ENCODE peak calls at places on chromosomes 16 and 17, in six cellular contexts. M is gastrocnemius medialis, E is fibroblast of lung, P is bronchial epithelial cell, G is brain microvascular endothelial cell, H is mammary epithelial cell. W is an unnamed sample.

GRCh38 chr17:62111562-62112180 is 46.6 kb upstream of the MED13 start:
- DNase-seq in M (no peak), E (no peak), P (no peak), G (no peak), H (no peak), W (no peak)

GRCh38 chr16:86134802-86135461 is 236.0 kb downstream of the IRF8 start:
- DNase-seq in M (no peak), E (peak; percentile 40), P (no peak), G (no peak), H (no peak), W (peak; percentile 90)

GRCh38 chr17:4534515-4534914 is 20.7 kb downstream of the MYBBP1A start:
- DNase-seq in M (no peak), E (no peak), P (no peak), G (no peak), H (no peak), W (no peak)

GRCh38 chr16:81713295-81713772 is 65.8 kb upstream of the PLCG2 start:
- DNase-seq in M (no peak), E (no peak), P (no peak), G (no peak), H (no peak), W (no peak)

GRCh38 chr17:81813861-81814683 is 10.1 kb downstream of the GCGR start:
- DNase-seq in M (no peak), E (no peak), P (no peak), G (no peak), H (no peak), W (no peak)

GRCh38 chr16:55035037-55035436 is 104.4 kb downstream of the IRX5 start:
- DNase-seq in M (no peak), E (no peak), P (peak; percentile 28), G (peak; percentile 11), H (peak; percentile 25), W (no peak)

GRCh38 chr16:776824-777223 is 11.4 kb downstream of the RPUSD1 start:
- DNase-seq in M (no peak), E (no peak), P (no peak), G (no peak), H (no peak), W (no peak)

GRCh38 chr17:269616-270514 is 82.7 kb downstream of the RPH3AL start:
- DNase-seq in M (no peak), E (no peak), P (no peak), G (no peak), H (no peak), W (no peak)

GRCh38 chr16:84298376-84298899 is 3.8 kb downstream of the WFDC1 start:
- DNase-seq in M (no peak), E (no peak), P (no peak), G (no peak), H (no peak), W (no peak)

GRCh38 chr17:58337126-58337599 is 8.6 kb upstream of the TSPOAP1 start:
- DNase-seq in M (no peak), E (no peak), P (no peak), G (no peak), H (no peak), W (no peak)
- H3K4me3 ChIP-seq in M (no peak overlapping the region), E (no peak overlapping the region), P (no peak overlapping the region), G (no peak overlapping the region), H (no peak overlapping the region), W (no peak overlapping the region)

GRCh38 chr16:87391324-87391949 is 699 bp upstream of the MAP1LC3B start:
- DNase-seq in M (peak; percentile 82), E (peak; percentile 19), P (no peak), G (no peak), H (no peak), W (peak; percentile 60)

GRCh38 chr16:87390641-87391323 is 1.4 kb upstream of the MAP1LC3B start:
- DNase-seq in M (no peak), E (no peak), P (no peak), G (no peak), H (no peak), W (no peak)

GRCh38 chr16:87388818-87389134 is 3.4 kb upstream of the MAP1LC3B start:
- DNase-seq in M (no peak), E (no peak), P (no peak), G (no peak), H (no peak), W (no peak)

GRCh38 chr16:87389245-87389644 is 2.9 kb upstream of the MAP1LC3B start:
- DNase-seq in M (no peak), E (no peak), P (no peak), G (no peak), H (no peak), W (no peak)

DNA sequence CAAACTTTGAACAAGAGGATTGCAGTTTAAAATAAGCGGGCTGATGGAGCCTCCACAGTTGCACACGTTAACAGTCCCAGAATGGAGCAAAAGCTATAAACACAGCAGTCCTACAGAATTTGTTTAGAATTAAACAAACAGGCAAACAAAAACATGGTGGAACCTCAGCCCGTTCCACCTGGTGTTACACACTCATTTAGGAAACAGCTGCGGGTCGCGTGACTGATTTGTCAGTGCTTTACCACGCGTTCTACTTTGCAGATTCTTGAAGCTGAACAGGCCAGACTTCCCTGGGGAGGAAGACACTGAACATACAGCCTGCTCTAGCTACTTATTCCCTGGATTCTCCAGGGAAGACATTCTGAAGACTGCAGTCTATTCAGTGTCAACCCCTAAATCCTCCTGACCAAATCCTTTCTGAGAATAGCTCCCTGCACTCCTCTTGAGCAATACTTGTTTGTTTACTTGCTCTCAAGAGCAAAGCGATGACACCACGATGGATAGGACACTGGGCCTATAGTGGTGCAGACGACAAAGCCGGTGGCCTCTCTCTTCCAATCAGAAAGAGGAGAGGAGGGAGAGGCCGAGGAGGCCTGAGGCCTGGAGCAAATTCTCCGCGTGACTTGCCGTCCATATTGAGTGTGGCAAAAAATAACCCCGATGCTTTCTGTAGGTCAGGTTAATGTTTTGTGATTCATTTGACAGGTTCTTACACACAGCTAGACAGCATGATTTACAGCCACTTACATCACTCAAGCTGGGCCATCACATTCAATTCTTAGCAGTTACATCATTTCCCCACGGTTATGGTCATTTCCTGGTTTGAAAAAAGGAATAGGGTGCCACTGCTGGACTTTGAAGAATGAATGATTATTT is 4.0 kb upstream of the MAP1LC3B start:
- DNase-seq in M (peak; percentile 99), E (peak; percentile 99), P (peak; percentile 99), G (peak; percentile 98), H (peak; percentile 99), W (peak; percentile 100)
- TF ChIP-seq CTCF in M (no peak), E (no peak), P (no peak), G (no peak), H (no peak), W (no peak)

DNA sequence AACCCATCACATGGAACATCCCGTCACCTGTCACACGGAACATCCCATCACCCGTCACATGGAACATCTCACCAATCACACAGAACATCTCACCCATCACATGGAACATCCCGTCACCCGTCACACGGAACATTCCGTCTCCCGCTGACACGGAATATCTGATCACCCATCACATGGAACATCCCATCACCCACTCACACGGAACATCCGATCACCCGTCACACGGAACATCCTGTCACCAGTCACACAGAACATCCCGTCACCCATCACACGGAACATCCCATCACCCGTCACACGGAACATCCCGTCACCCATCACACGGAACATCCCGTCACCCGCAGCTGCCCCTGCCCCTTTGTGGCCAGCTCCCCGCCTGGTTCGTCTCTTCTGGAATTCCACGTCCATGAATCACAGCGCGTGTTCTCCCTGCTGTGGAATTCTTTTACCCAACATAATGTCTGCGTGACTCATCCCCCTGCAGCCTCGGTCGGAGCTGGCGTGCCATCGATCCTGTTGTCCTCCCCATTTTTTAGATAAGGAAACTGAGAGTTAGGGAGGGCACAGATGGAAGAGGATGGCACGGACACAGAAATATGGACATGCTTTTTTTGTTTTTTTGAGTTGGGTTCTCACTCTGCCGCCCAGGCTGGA is 5.6 kb downstream of the CPNE7 start:
- DNase-seq in M (no peak), E (peak; percentile 99), P (peak; percentile 71), G (peak; percentile 99), H (peak; percentile 67), W (peak; percentile 99)
- H3K4me3 ChIP-seq in M (no peak overlapping the region), E (no peak overlapping the region), P (no peak overlapping the region), G (no peak overlapping the region), H (no peak overlapping the region), W (no peak overlapping the region)

DNA sequence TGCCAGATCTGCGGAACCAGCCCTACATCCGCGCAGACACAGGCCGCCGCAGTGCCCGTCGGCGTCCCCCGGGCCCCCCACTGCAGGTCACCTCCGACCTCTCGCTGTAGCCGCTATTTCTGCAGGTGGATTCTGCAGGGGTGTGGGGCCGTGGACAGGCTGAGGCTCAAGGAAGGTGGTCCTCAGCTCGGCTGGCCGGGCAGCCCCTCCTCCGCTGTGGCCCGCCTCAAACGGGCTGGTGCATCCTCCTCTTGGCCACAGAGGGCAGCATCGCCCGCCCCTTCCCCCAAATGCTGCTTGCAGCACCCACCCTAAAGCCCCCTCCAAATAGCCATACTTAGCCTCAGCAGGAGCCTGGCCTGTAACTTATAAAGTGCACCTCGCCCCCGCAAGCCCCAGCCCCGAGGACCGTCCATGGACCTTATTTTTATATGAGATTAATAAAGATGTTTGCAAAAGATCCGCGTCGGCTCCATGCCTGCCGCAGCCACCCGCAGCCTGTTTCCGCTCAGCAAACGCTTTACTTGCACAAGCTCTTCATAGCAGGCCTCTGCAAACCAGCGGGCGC is 14.9 kb downstream of the SPATA32 start:
- DNase-seq in M (no peak), E (peak; percentile 23), P (peak; percentile 52), G (no peak), H (no peak), W (no peak)
- TF ChIP-seq CTCF in M (peak; percentile 28), E (peak; percentile 39), P (peak; percentile 56), G (peak; percentile 71), H (peak; percentile 49), W (peak; percentile 50)

DNA sequence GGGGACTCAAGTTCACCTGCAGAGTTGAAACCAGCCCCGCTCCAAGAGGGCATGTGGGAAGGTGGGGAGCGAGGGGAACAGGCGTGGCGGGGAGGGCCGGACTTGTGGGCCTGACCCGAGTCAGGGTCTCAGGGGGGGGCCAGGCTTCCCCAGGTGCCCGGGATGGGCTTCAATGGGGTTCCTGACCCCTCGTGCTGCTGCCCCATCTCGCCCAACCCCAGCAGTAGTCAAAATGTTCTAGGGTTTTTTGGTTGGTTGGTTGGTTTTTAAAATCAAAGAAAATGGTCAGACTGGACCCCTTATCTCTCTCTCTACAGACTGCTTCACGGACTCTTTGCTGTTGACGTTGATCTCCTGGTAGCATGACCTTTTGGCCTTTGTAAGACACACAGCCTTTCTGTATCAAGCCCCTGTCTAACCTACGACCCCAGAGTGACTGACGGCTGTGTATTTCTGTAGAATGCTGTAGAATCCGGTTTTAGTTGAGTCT is 69.5 kb downstream of the AMFR start:
- DNase-seq in M (peak; percentile 26), E (no peak), P (no peak), G (no peak), H (no peak), W (no peak)
- H3K4me3 ChIP-seq in M (no peak overlapping the region), E (no peak overlapping the region), P (no peak overlapping the region), G (peak overlapping the region; percentile 43), H (no peak overlapping the region), W (no peak overlapping the region)

GRCh38 chr16:70018254-70018653 is 67.1 kb downstream of the CLEC18A start:
- DNase-seq in M (no peak), E (peak; percentile 15), P (peak; percentile 44), G (peak; percentile 34), H (peak; percentile 27), W (no peak)
- TF ChIP-seq CTCF in M (no peak), E (no peak), P (peak; percentile 20), G (peak; percentile 38), H (peak; percentile 18), W (peak; percentile 26)